ENCODE peak calls at places on chromosomes 7 and 10, in four cellular contexts. One of them, this sample, is unnamed.
A peak's percentile ranks its signal among the peaks of the same experiment; 100 is the strongest.

GRCh38 chr7:106018566-106019338 is 55.7 kb downstream of the CDHR3 start:
- DNase-seq in cardiac muscle cell: no peak
- DNase-seq in psoas muscle: no peak
- DNase-seq in heart right ventricle: no peak
- DNase-seq in this sample: no peak

GRCh38 chr7:28835800-28836199 is 122.3 kb downstream of the TRIL start:
- DNase-seq in cardiac muscle cell: no peak
- DNase-seq in psoas muscle: no peak
- DNase-seq in heart right ventricle: no peak
- DNase-seq in this sample: no peak

GRCh38 chr7:1689356-1689755 is 19.3 kb downstream of the ELFN1 start:
- DNase-seq in cardiac muscle cell: no peak
- DNase-seq in psoas muscle: no peak
- DNase-seq in heart right ventricle: no peak
- DNase-seq in this sample: no peak

GRCh38 chr10:13660545-13660920 is 73.8 kb downstream of the PRPF18 start:
- DNase-seq in cardiac muscle cell: no peak
- DNase-seq in heart right ventricle: no peak
- DNase-seq in psoas muscle: no peak
- DNase-seq in this sample: no peak

GRCh38 chr10:3239066-3239919 is 66.7 kb upstream of the PITRM1 start:
- DNase-seq in cardiac muscle cell: peak; percentile 62
- DNase-seq in heart right ventricle: peak; percentile 82
- DNase-seq in psoas muscle: peak; percentile 83
- DNase-seq in this sample: no peak

GRCh38 chr7:155308330-155309020 is 10.8 kb downstream of the INSIG1 start:
- DNase-seq in heart right ventricle: no peak
- DNase-seq in psoas muscle: no peak
- DNase-seq in cardiac muscle cell: no peak
- DNase-seq in this sample: no peak

GRCh38 chr7:116548506-116548905 is 23.7 kb downstream of the CAV1 start:
- DNase-seq in heart right ventricle: no peak
- DNase-seq in psoas muscle: no peak
- DNase-seq in cardiac muscle cell: no peak
- DNase-seq in this sample: no peak

GRCh38 chr7:28135296-28135695 is 45.3 kb downstream of the JAZF1 start:
- DNase-seq in cardiac muscle cell: no peak
- DNase-seq in psoas muscle: no peak
- DNase-seq in heart right ventricle: no peak
- DNase-seq in this sample: no peak

GRCh38 chr7:35349001-35349400 is 95.1 kb upstream of the TBX20 start:
- DNase-seq in heart right ventricle: no peak
- DNase-seq in cardiac muscle cell: no peak
- DNase-seq in psoas muscle: no peak
- DNase-seq in this sample: no peak

GRCh38 chr7:73909996-73910395 is 49.0 kb downstream of the TMEM270 start:
- DNase-seq in psoas muscle: peak; percentile 22
- DNase-seq in heart right ventricle: no peak
- DNase-seq in cardiac muscle cell: no peak
- DNase-seq in this sample: no peak

GRCh38 chr10:71076473-71077142 is 135.8 kb upstream of the UNC5B start:
- DNase-seq in cardiac muscle cell: no peak
- DNase-seq in psoas muscle: no peak
- DNase-seq in heart right ventricle: peak; percentile 1
- DNase-seq in this sample: no peak

GRCh38 chr7:39353615-39354376 is 212.4 kb upstream of the YAE1 start:
- DNase-seq in cardiac muscle cell: peak; percentile 67
- DNase-seq in psoas muscle: no peak
- DNase-seq in heart right ventricle: peak; percentile 13
- DNase-seq in this sample: no peak

GRCh38 chr10:6410830-6411229 is 169.2 kb downstream of the PRKCQ start:
- DNase-seq in cardiac muscle cell: no peak
- DNase-seq in psoas muscle: no peak
- DNase-seq in heart right ventricle: no peak
- DNase-seq in this sample: no peak
- H3K27ac ChIP-seq in cardiac muscle cell: no peak overlapping the region
- H3K27ac ChIP-seq in psoas muscle: peak overlapping the region; percentile 97
- H3K27ac ChIP-seq in heart right ventricle: no peak overlapping the region
- H3K27ac ChIP-seq in this sample: no peak overlapping the region

GRCh38 chr10:99520040-99520803 is 12.5 kb upstream of the NKX2-3 start:
- DNase-seq in heart right ventricle: no peak
- DNase-seq in cardiac muscle cell: no peak
- DNase-seq in psoas muscle: no peak
- DNase-seq in this sample: no peak
- H3K27ac ChIP-seq in heart right ventricle: no peak overlapping the region
- H3K27ac ChIP-seq in cardiac muscle cell: no peak overlapping the region
- H3K27ac ChIP-seq in psoas muscle: no peak overlapping the region
- H3K27ac ChIP-seq in this sample: no peak overlapping the region

GRCh38 chr10:48805848-48806247 is 121.2 kb downstream of the WDFY4 start:
- DNase-seq in psoas muscle: peak; percentile 68
- DNase-seq in cardiac muscle cell: no peak
- DNase-seq in heart right ventricle: peak; percentile 47
- DNase-seq in this sample: no peak

GRCh38 chr10:48802611-48803046 is 118.0 kb downstream of the WDFY4 start:
- DNase-seq in psoas muscle: no peak
- DNase-seq in heart right ventricle: no peak
- DNase-seq in cardiac muscle cell: no peak
- DNase-seq in this sample: no peak

GRCh38 chr10:48804740-48805182 is 120.1 kb downstream of the WDFY4 start:
- DNase-seq in heart right ventricle: no peak
- DNase-seq in psoas muscle: no peak
- DNase-seq in cardiac muscle cell: peak; percentile 6
- DNase-seq in this sample: no peak

GRCh38 chr10:48805411-48805810 is 120.7 kb downstream of the WDFY4 start:
- DNase-seq in heart right ventricle: no peak
- DNase-seq in cardiac muscle cell: no peak
- DNase-seq in psoas muscle: no peak
- DNase-seq in this sample: no peak

DNA sequence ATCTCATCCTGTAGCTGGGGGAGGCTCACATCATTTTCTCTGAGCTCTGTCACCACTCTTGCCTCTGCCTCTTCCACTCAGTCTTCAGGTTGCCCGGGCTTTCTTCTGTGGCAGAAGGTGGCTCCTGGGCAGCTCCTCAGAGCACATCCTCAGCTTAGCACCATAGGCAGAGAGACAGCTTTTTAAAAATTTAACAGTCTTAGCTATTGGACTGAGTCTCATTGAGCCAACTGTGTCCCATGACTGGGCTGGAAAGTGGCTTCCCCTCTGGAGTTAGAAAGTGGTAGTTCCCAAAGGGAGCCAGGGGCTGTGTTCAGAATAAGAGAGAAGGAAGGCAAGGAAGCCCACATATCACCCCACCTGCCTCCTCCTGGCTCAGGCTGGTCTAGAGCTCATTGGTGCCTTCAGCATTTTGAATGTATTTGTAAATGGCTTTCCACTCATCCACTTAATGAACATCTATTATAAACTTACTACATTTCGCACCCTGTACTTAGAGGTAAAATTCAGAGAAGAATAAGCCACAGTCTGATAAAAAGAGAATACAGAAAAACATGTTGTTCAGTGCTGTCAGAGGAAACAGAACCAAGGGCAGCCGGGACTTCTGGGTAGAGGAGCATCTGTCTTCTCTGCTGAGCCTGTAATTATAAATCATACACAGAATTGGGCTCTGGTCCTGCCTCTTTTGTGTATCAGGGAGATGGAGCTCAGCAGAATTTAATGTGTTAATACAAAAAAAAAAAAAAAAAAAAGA is 119.3 kb downstream of the WDFY4 start:
- DNase-seq in cardiac muscle cell: no peak
- DNase-seq in psoas muscle: no peak
- DNase-seq in heart right ventricle: no peak
- DNase-seq in this sample: no peak
- H3K27ac ChIP-seq in cardiac muscle cell: no peak overlapping the region
- H3K27ac ChIP-seq in psoas muscle: no peak overlapping the region
- H3K27ac ChIP-seq in heart right ventricle: peak overlapping the region; percentile 33
- H3K27ac ChIP-seq in this sample: no peak overlapping the region

DNA sequence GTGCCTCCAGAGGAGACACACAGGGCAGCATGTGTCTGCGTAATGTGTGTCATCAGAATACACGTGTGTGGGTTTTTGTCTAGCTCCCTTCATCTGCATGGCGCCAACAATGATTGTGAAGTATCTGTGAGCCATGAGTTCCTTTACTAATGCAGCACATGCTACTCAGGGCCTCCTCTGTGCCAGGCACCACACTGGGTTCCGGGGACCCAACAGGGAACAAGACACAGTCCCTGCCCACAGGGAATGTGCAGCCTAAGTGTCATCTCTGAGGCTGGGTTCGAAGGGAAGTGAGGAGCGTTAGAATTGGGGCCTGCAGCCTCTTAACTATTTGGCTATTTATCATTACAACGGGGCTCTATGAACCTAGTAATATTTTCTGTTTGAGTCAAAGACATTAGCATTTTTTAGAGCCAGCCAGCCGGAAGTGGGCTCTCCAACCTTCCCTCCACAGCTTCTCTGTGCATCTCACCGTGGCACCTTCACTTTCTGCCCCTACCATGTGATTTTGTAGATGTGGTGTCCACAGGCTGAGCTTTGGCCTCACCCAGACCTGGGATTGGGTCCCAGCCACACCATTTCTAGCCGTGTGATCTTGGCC is 43.9 kb upstream of the SRGN start:
- DNase-seq in psoas muscle: no peak
- DNase-seq in cardiac muscle cell: no peak
- DNase-seq in heart right ventricle: no peak
- DNase-seq in this sample: no peak
- H3K27ac ChIP-seq in psoas muscle: no peak overlapping the region
- H3K27ac ChIP-seq in cardiac muscle cell: no peak overlapping the region
- H3K27ac ChIP-seq in heart right ventricle: no peak overlapping the region
- H3K27ac ChIP-seq in this sample: peak overlapping the region; percentile 10

GRCh38 chr10:4810093-4810492 is 15.9 kb upstream of the AKR1E2 start:
- DNase-seq in cardiac muscle cell: no peak
- DNase-seq in psoas muscle: no peak
- DNase-seq in heart right ventricle: no peak
- DNase-seq in this sample: no peak
- H3K27ac ChIP-seq in cardiac muscle cell: no peak overlapping the region
- H3K27ac ChIP-seq in psoas muscle: no peak overlapping the region
- H3K27ac ChIP-seq in heart right ventricle: no peak overlapping the region
- H3K27ac ChIP-seq in this sample: no peak overlapping the region

GRCh38 chr7:158001621-158002320 is 585.9 kb downstream of the PTPRN2 start:
- DNase-seq in psoas muscle: no peak
- DNase-seq in cardiac muscle cell: no peak
- DNase-seq in heart right ventricle: no peak
- DNase-seq in this sample: no peak

GRCh38 chr7:158003441-158004122 is 584.0 kb downstream of the PTPRN2 start:
- DNase-seq in psoas muscle: no peak
- DNase-seq in cardiac muscle cell: no peak
- DNase-seq in heart right ventricle: no peak
- DNase-seq in this sample: no peak

GRCh38 chr7:158000160-158000559 is 587.5 kb downstream of the PTPRN2 start:
- DNase-seq in psoas muscle: no peak
- DNase-seq in heart right ventricle: no peak
- DNase-seq in cardiac muscle cell: no peak
- DNase-seq in this sample: no peak

GRCh38 chr7:158002486-158003080 is 585.0 kb downstream of the PTPRN2 start:
- DNase-seq in heart right ventricle: no peak
- DNase-seq in psoas muscle: no peak
- DNase-seq in cardiac muscle cell: no peak
- DNase-seq in this sample: no peak

DNA sequence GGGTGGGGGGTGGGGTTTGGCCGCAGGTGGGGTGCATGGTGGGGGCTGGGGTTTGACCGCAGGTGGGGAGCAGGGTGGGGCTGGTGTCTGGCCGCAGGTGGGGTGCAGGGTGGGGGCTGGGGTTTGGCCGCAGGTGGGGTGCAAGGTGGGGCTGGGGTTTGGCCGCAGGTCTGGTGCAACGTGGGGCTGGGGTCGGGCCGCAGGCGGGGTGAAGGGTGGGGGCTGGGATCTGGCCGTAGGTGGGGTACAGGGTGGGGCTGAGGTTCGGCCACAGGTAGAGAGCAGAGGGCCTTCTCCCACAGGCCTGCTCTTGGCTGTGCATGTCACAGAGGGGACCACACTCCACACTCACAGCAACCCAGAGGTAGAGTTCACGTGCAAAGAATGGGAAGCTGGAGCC is 586.6 kb downstream of the PTPRN2 start:
- DNase-seq in psoas muscle: no peak
- DNase-seq in cardiac muscle cell: no peak
- DNase-seq in heart right ventricle: no peak
- DNase-seq in this sample: no peak
- H3K27ac ChIP-seq in psoas muscle: no peak overlapping the region
- H3K27ac ChIP-seq in cardiac muscle cell: no peak overlapping the region
- H3K27ac ChIP-seq in heart right ventricle: no peak overlapping the region
- H3K27ac ChIP-seq in this sample: no peak overlapping the region

GRCh38 chr7:101553018-101553770 is 75.9 kb downstream of the MYL10 start:
- DNase-seq in heart right ventricle: no peak
- DNase-seq in cardiac muscle cell: no peak
- DNase-seq in psoas muscle: peak; percentile 30
- DNase-seq in this sample: no peak
- H3K27ac ChIP-seq in heart right ventricle: no peak overlapping the region
- H3K27ac ChIP-seq in cardiac muscle cell: no peak overlapping the region
- H3K27ac ChIP-seq in psoas muscle: no peak overlapping the region
- H3K27ac ChIP-seq in this sample: no peak overlapping the region

GRCh38 chr10:103278862-103279298 is 1.9 kb downstream of the INA start:
- DNase-seq in psoas muscle: peak; percentile 65
- DNase-seq in cardiac muscle cell: peak; percentile 86
- DNase-seq in heart right ventricle: peak; percentile 54
- DNase-seq in this sample: no peak

GRCh38 chr10:103280505-103280904 is 3.6 kb downstream of the INA start:
- DNase-seq in cardiac muscle cell: no peak
- DNase-seq in psoas muscle: no peak
- DNase-seq in heart right ventricle: no peak
- DNase-seq in this sample: no peak

GRCh38 chr10:103282961-103283360 is 6.0 kb downstream of the INA start:
- DNase-seq in heart right ventricle: no peak
- DNase-seq in psoas muscle: no peak
- DNase-seq in cardiac muscle cell: no peak
- DNase-seq in this sample: no peak

GRCh38 chr10:103284170-103284569 is 7.2 kb downstream of the INA start:
- DNase-seq in heart right ventricle: no peak
- DNase-seq in psoas muscle: no peak
- DNase-seq in cardiac muscle cell: no peak
- DNase-seq in this sample: no peak

GRCh38 chr10:103281753-103282152 is 4.8 kb downstream of the INA start:
- DNase-seq in heart right ventricle: no peak
- DNase-seq in cardiac muscle cell: peak; percentile 81
- DNase-seq in psoas muscle: no peak
- DNase-seq in this sample: no peak
- H3K27ac ChIP-seq in heart right ventricle: no peak overlapping the region
- H3K27ac ChIP-seq in cardiac muscle cell: no peak overlapping the region
- H3K27ac ChIP-seq in psoas muscle: no peak overlapping the region
- H3K27ac ChIP-seq in this sample: no peak overlapping the region

GRCh38 chr10:132308588-132309451 is 1.1 kb upstream of the STK32C start:
- DNase-seq in psoas muscle: no peak
- DNase-seq in cardiac muscle cell: peak; percentile 15
- DNase-seq in heart right ventricle: no peak
- DNase-seq in this sample: no peak

GRCh38 chr10:132306341-132306685 is 1.4 kb downstream of the STK32C start:
- DNase-seq in heart right ventricle: no peak
- DNase-seq in cardiac muscle cell: no peak
- DNase-seq in psoas muscle: no peak
- DNase-seq in this sample: no peak

GRCh38 chr10:132306951-132307751 is 599 bp downstream of the STK32C start:
- DNase-seq in heart right ventricle: no peak
- DNase-seq in cardiac muscle cell: peak; percentile 43
- DNase-seq in psoas muscle: peak; percentile 71
- DNase-seq in this sample: no peak

GRCh38 chr10:132309466-132309865 is 1.7 kb upstream of the STK32C start:
- DNase-seq in cardiac muscle cell: no peak
- DNase-seq in heart right ventricle: no peak
- DNase-seq in psoas muscle: no peak
- DNase-seq in this sample: no peak

GRCh38 chr10:132307823-132308587 is at the start of gene STK32C:
- DNase-seq in psoas muscle: peak; percentile 96
- DNase-seq in heart right ventricle: peak; percentile 90
- DNase-seq in cardiac muscle cell: peak; percentile 95
- DNase-seq in this sample: peak; percentile 80
- H3K27ac ChIP-seq in psoas muscle: peak within 1 kb of the TSS; percentile 68
- H3K27ac ChIP-seq in heart right ventricle: peak within 1 kb of the TSS; percentile 60
- H3K27ac ChIP-seq in cardiac muscle cell: no peak within 1 kb of the TSS
- H3K27ac ChIP-seq in this sample: peak within 1 kb of the TSS; percentile 45

GRCh38 chr7:150903627-150904026 is 51.3 kb downstream of the AOC1 start:
- DNase-seq in heart right ventricle: peak; percentile 77
- DNase-seq in psoas muscle: peak; percentile 47
- DNase-seq in cardiac muscle cell: no peak
- DNase-seq in this sample: peak; percentile 81
- H3K27ac ChIP-seq in heart right ventricle: peak overlapping the region; percentile 2
- H3K27ac ChIP-seq in psoas muscle: no peak overlapping the region
- H3K27ac ChIP-seq in cardiac muscle cell: no peak overlapping the region
- H3K27ac ChIP-seq in this sample: no peak overlapping the region